ENCODE peak calls at places on chromosomes 11 and 22, in ten cellular contexts. K is stomach, F is foreskin fibroblast, H is HFF-Myc, U is cardiac muscle cell, O is heart right ventricle, N is tibial artery, M is BJ, Z is testis, W is IMR-90. D is an unnamed sample.

GRCh38 chr11:57978686-57979531 is 44.8 kb upstream of the OR9Q1 start:
- DNase-seq in K (no peak), F (no peak), H (no peak), U (no peak), O (no peak), N (no peak), M (no peak), Z (no peak), W (peak; percentile 6), D (no peak)

GRCh38 chr22:19764636-19765476 is 4.3 kb downstream of the TBX1 start:
- DNase-seq in K (no peak), F (no peak), H (no peak), U (no peak), O (no peak), N (no peak), M (no peak), Z (no peak), W (no peak), D (no peak)

GRCh38 chr11:130042093-130042591 is 27.6 kb upstream of the APLP2 start:
- DNase-seq in K (no peak), F (peak; percentile 96), H (peak; percentile 76), U (peak; percentile 89), O (peak; percentile 4), N (no peak), M (peak; percentile 71), Z (no peak), W (peak; percentile 99), D (peak; percentile 60)

GRCh38 chr11:106321601-106322000 is 244.1 kb downstream of the AASDHPPT start:
- DNase-seq in K (no peak), F (no peak), H (no peak), U (no peak), O (no peak), N (no peak), M (no peak), Z (no peak), W (no peak), D (no peak)

GRCh38 chr11:125489166-125489565 is 6.9 kb downstream of the FEZ1 start:
- DNase-seq in K (no peak), F (no peak), H (no peak), U (no peak), O (no peak), N (no peak), M (no peak), Z (no peak), W (no peak), D (no peak)

GRCh38 chr22:37328017-37328416 is 45.7 kb downstream of the CYTH4 start:
- DNase-seq in K (no peak), F (peak; percentile 88), H (peak; percentile 95), U (peak; percentile 54), O (no peak), N (no peak), M (peak; percentile 83), Z (no peak), W (peak; percentile 93), D (peak; percentile 33)

GRCh38 chr22:42719656-42720262 is 911 bp downstream of the A4GALT start:
- DNase-seq in K (no peak), F (no peak), H (no peak), U (no peak), O (no peak), N (no peak), M (no peak), Z (no peak), W (no peak), D (no peak)

GRCh38 chr22:36107436-36107835 is 53.1 kb downstream of the APOL3 start:
- DNase-seq in K (no peak), F (no peak), H (no peak), U (no peak), O (no peak), N (peak; percentile 42), M (no peak), Z (no peak), W (no peak), D (no peak)

GRCh38 chr22:33335611-33336279 is 277.6 kb upstream of the SYN3 start:
- DNase-seq in K (no peak), F (no peak), H (no peak), U (no peak), O (no peak), N (no peak), M (no peak), Z (no peak), W (no peak), D (no peak)

GRCh38 chr11:74672332-74672955 is 58.8 kb downstream of the CHRDL2 start:
- DNase-seq in K (no peak), F (no peak), H (no peak), U (no peak), O (no peak), N (no peak), M (no peak), Z (no peak), W (no peak), D (no peak)

GRCh38 chr22:40116496-40117200 is 61.1 kb upstream of the TNRC6B start:
- DNase-seq in K (no peak), F (no peak), H (no peak), U (no peak), O (no peak), N (no peak), M (no peak), Z (no peak), W (no peak), D (no peak)

GRCh38 chr22:46087816-46088277 is 62.5 kb upstream of the PPARA start:
- DNase-seq in K (peak; percentile 88), F (peak; percentile 98), H (peak; percentile 77), U (peak; percentile 96), O (peak; percentile 93), N (peak; percentile 98), M (no peak), Z (peak; percentile 90), W (peak; percentile 86), D (peak; percentile 74)

GRCh38 chr11:86537541-86538222 is 134.7 kb downstream of the ME3 start:
- DNase-seq in K (no peak), F (no peak), H (no peak), U (peak; percentile 49), O (no peak), N (no peak), M (no peak), Z (no peak), W (no peak), D (no peak)
- TF ChIP-seq CTCF in K (no peak), F (no peak), H (peak; percentile 32), U (peak; percentile 39), O (no peak), N (no peak), M (no peak), Z (no peak), W (peak; percentile 28), D (peak; percentile 25)

GRCh38 chr11:8356731-8357504 is 93.2 kb upstream of the LMO1 start:
- DNase-seq in K (no peak), F (no peak), H (no peak), U (peak; percentile 53), O (no peak), N (no peak), M (no peak), Z (peak; percentile 57), W (no peak), D (no peak)
- H3K4me3 ChIP-seq in K (no peak overlapping the region), F (no peak overlapping the region), H (no peak overlapping the region), U (no peak overlapping the region), O (no peak overlapping the region), N (no peak overlapping the region), M (no peak overlapping the region), Z (no peak overlapping the region), W (no peak overlapping the region), D (no peak overlapping the region)

DNA sequence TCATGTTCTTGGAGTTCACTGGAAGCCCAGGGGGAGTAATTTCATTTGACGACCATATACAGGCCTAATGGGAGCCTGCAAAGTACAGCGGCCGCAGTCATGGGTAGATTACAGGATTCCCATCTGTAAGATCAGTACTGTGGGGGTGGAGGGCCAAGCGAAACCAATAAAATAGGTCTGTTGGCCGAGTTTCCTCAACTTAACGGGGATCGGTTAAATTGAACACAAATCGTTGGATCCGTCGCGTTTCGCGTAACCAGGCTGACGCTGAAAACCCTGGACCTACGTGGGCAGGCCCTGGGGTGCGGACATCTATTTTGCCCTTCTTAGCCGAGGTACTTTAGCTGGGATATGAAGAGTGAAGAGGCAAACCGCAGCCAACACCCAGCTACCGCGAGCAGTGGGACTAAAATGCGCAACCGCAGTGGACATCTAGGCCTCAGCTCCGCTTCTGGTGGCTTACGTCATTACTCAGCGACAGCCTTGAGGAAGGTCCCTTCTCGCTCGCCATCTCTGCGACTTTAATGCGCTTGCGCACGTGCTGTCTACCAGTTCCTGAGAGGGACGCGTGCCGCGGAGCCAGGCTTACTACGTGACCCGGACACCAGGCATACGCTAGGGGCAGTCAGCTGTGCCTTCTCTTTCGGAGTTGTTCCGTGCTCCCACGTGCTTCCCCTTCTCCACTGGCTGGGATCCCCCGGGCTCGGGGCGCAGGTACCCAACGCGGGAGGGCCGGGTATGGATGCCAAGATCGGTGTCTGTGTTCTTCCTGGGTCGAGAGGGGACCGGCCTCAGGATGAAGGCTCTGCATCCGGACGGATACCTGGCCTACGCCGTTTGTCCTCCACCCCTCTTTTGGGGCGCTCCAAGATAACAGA is at the start of gene NAT10:
- DNase-seq in K (peak; percentile 98), F (peak; percentile 99), H (peak; percentile 99), U (peak; percentile 99), O (peak; percentile 98), N (peak; percentile 98), M (peak; percentile 94), Z (peak; percentile 97), W (peak; percentile 99), D (peak; percentile 98)
- TF ChIP-seq CTCF in K (no peak), F (no peak), H (no peak), U (peak; percentile 16), O (no peak), N (no peak), M (peak; percentile 15), Z (no peak), W (no peak), D (peak; percentile 7)

GRCh38 chr22:27778299-27779090 is 23.1 kb downstream of the MN1 start:
- DNase-seq in K (no peak), F (no peak), H (no peak), U (no peak), O (no peak), N (no peak), M (no peak), Z (no peak), W (no peak), D (no peak)

GRCh38 chr22:27776410-27776958 is 25.1 kb downstream of the MN1 start:
- DNase-seq in K (no peak), F (no peak), H (no peak), U (no peak), O (no peak), N (no peak), M (no peak), Z (no peak), W (no peak), D (no peak)

GRCh38 chr22:27775087-27775697 is 26.4 kb downstream of the MN1 start:
- DNase-seq in K (no peak), F (no peak), H (no peak), U (no peak), O (no peak), N (peak; percentile 86), M (no peak), Z (no peak), W (peak; percentile 7), D (no peak)

GRCh38 chr22:27775698-27776409 is 25.7 kb downstream of the MN1 start:
- DNase-seq in K (no peak), F (no peak), H (no peak), U (no peak), O (no peak), N (no peak), M (no peak), Z (no peak), W (no peak), D (no peak)

GRCh38 chr22:27777128-27777527 is 24.4 kb downstream of the MN1 start:
- DNase-seq in K (no peak), F (no peak), H (no peak), U (no peak), O (no peak), N (no peak), M (no peak), Z (no peak), W (no peak), D (no peak)
- H3K4me3 ChIP-seq in K (no peak overlapping the region), F (no peak overlapping the region), H (no peak overlapping the region), U (no peak overlapping the region), O (no peak overlapping the region), N (peak overlapping the region; percentile 15), M (no peak overlapping the region), Z (no peak overlapping the region), W (no peak overlapping the region), D (no peak overlapping the region)

GRCh38 chr11:34869425-34869824 is 46.8 kb downstream of the APIP start:
- DNase-seq in K (no peak), F (no peak), H (no peak), U (no peak), O (no peak), N (no peak), M (no peak), Z (no peak), W (no peak), D (no peak)
- TF ChIP-seq CTCF in K (peak; percentile 12), F (no peak), H (peak; percentile 24), U (no peak), O (no peak), N (no peak), M (peak; percentile 16), Z (peak; percentile 11), W (no peak), D (peak; percentile 24)

D was measured in astrocyte of the cerebellum.